ENCODE peak calls at places on chromosomes 13 and 19, in six cellular contexts. A is IMR-90, Z is neuronal stem cell, U is mesenchymal stem cell, J is H1, F is trophoblast cell. P is an unnamed sample.

GRCh38 chr19:50822661-50823208 is 852 bp downstream of the KLK1 start:
- DNase-seq in A (no peak), Z (no peak), U (no peak), J (no peak), F (no peak), P (no peak)

GRCh38 chr19:1524206-1524971 is 512 bp downstream of the PLK5 start:
- DNase-seq in A (no peak), Z (no peak), U (no peak), J (no peak), F (no peak), P (no peak)

GRCh38 chr13:74203576-74203975 is 69.4 kb upstream of the KLF12 start:
- DNase-seq in A (peak), Z (no peak), U (no peak), J (no peak), F (no peak), P (no peak)

GRCh38 chr13:105048685-105049084 is 1486.8 kb downstream of the EFNB2 start:
- DNase-seq in A (no peak), Z (no peak), U (no peak), J (no peak), F (no peak), P (no peak)

GRCh38 chr19:2166741-2167738 is 3.3 kb downstream of the DOT1L start:
- DNase-seq in A (peak), Z (no peak), U (no peak), J (no peak), F (peak), P (peak)

GRCh38 chr13:60139272-60139671 is 24.5 kb downstream of the DIAPH3 start:
- DNase-seq in A (peak), Z (no peak), U (no peak), J (no peak), F (no peak), P (no peak)

GRCh38 chr19:31135841-31136240 is 213.4 kb downstream of the TSHZ3 start:
- DNase-seq in A (peak), Z (no peak), U (peak), J (no peak), F (no peak), P (no peak)

GRCh38 chr19:12833747-12834417 is 497 bp downstream of the RTBDN start:
- DNase-seq in A (no peak), Z (no peak), U (no peak), J (peak), F (no peak), P (peak)

GRCh38 chr13:109700176-109700575 is 86.2 kb downstream of the IRS2 start:
- DNase-seq in A (peak), Z (no peak), U (peak), J (no peak), F (no peak), P (no peak)

GRCh38 chr19:48271531-48272151 is 1.8 kb downstream of the ZNF114 start:
- DNase-seq in A (peak), Z (peak), U (peak), J (peak), F (peak), P (peak)

GRCh38 chr19:39388657-39389056 is 2.2 kb downstream of the PAF1 start:
- DNase-seq in A (no peak), Z (no peak), U (no peak), J (no peak), F (no peak), P (no peak)

GRCh38 chr13:59906413-59907027 is 257.2 kb downstream of the DIAPH3 start:
- DNase-seq in A (peak), Z (no peak), U (peak), J (no peak), F (no peak), P (no peak)

GRCh38 chr19:32550666-32551065 is 30.3 kb upstream of the PDCD5 start:
- DNase-seq in A (no peak), Z (no peak), U (no peak), J (no peak), F (no peak), P (no peak)

GRCh38 chr19:6616011-6616410 is 25.1 kb upstream of the CD70 start:
- DNase-seq in A (no peak), Z (no peak), U (no peak), J (no peak), F (no peak), P (no peak)

GRCh38 chr19:46818812-46819211 is 30.4 kb upstream of the SLC1A5 start:
- DNase-seq in A (peak), Z (no peak), U (no peak), J (peak), F (no peak), P (peak)

GRCh38 chr13:59914556-59914955 is 249.2 kb downstream of the DIAPH3 start:
- DNase-seq in A (peak), Z (no peak), U (no peak), J (no peak), F (no peak), P (no peak)

GRCh38 chr13:111503905-111504695 is 183.7 kb downstream of the TEX29 start:
- DNase-seq in A (no peak), Z (no peak), U (no peak), J (no peak), F (no peak), P (no peak)

GRCh38 chr19:46299004-46299509 is 2.2 kb downstream of the HIF3A start:
- DNase-seq in A (peak), Z (no peak), U (peak), J (no peak), F (no peak), P (no peak)

GRCh38 chr13:72696590-72696989 is 30.8 kb downstream of the MZT1 start:
- DNase-seq in A (peak), Z (no peak), U (peak), J (no peak), F (no peak), P (no peak)

GRCh38 chr13:111550062-111550461 is 229.6 kb downstream of the TEX29 start:
- DNase-seq in A (no peak), Z (no peak), U (no peak), J (no peak), F (no peak), P (no peak)

GRCh38 chr13:112441779-112442310 is 65.7 kb downstream of the SPACA7 start:
- DNase-seq in A (no peak), Z (no peak), U (no peak), J (no peak), F (no peak), P (peak)

GRCh38 chr19:33604651-33605050 is 17.1 kb upstream of the CHST8 start:
- DNase-seq in A (no peak), Z (no peak), U (no peak), J (no peak), F (no peak), P (no peak)

GRCh38 chr13:110280996-110281688 is 25.8 kb downstream of the COL4A1 start:
- DNase-seq in A (no peak), Z (no peak), U (no peak), J (no peak), F (no peak), P (no peak)

GRCh38 chr19:37903096-37903495 is 3.3 kb downstream of the WDR87 start:
- DNase-seq in A (no peak), Z (no peak), U (no peak), J (no peak), F (no peak), P (no peak)

GRCh38 chr13:79659161-79659560 is 178.2 kb downstream of the NDFIP2 start:
- DNase-seq in A (no peak), Z (peak), U (peak), J (no peak), F (no peak), P (no peak)

GRCh38 chr19:1432507-1432887 is 5.7 kb upstream of the RPS15 start:
- DNase-seq in A (no peak), Z (no peak), U (no peak), J (no peak), F (no peak), P (no peak)

GRCh38 chr13:111210945-111211469 is 95.9 kb downstream of the ARHGEF7 start:
- DNase-seq in A (no peak), Z (no peak), U (peak), J (no peak), F (no peak), P (no peak)

GRCh38 chr19:20423381-20424207 is 142.0 kb downstream of the ZNF737 start:
- DNase-seq in A (peak), Z (peak), U (peak), J (peak), F (peak), P (peak)

GRCh38 chr19:11767633-11768133 is 883 bp downstream of the ZNF441 start:
- DNase-seq in A (peak), Z (no peak), U (peak), J (peak), F (peak), P (no peak)

GRCh38 chr13:48233097-48233885 is at the start of gene ITM2B:
- DNase-seq in A (peak), Z (peak), U (peak), J (peak), F (peak), P (peak)

GRCh38 chr19:13012690-13013608 is 17.7 kb downstream of the NFIX start:
- DNase-seq in A (peak), Z (no peak), U (peak), J (no peak), F (peak), P (peak)

GRCh38 chr13:39038569-39038898 is 278 bp downstream of the NHLRC3 start:
- DNase-seq in A (no peak), Z (no peak), U (peak), J (no peak), F (peak), P (no peak)

GRCh38 chr19:29559743-29560142 is 33.9 kb downstream of the VSTM2B start:
- DNase-seq in A (no peak), Z (no peak), U (no peak), J (no peak), F (no peak), P (no peak)

GRCh38 chr19:41325947-41326706 is 16.2 kb downstream of the CCDC97 start:
- DNase-seq in A (peak), Z (no peak), U (peak), J (peak), F (no peak), P (no peak)

GRCh38 chr19:16340654-16341053 is 16.0 kb downstream of the KLF2 start:
- DNase-seq in A (no peak), Z (no peak), U (no peak), J (no peak), F (no peak), P (no peak)

GRCh38 chr19:44905437-44906160 is at the start of gene APOE:
- DNase-seq in A (no peak), Z (peak), U (peak), J (peak), F (no peak), P (peak)

GRCh38 chr13:97319088-97319487 is 97.0 kb downstream of the MBNL2 start:
- DNase-seq in A (peak), Z (no peak), U (peak), J (no peak), F (no peak), P (no peak)

GRCh38 chr13:93430346-93430745 is 203.7 kb downstream of the GPC6 start:
- DNase-seq in A (no peak), Z (no peak), U (no peak), J (no peak), F (no peak), P (no peak)

GRCh38 chr13:36880961-36881360 is 39.1 kb downstream of the SMAD9 start:
- DNase-seq in A (peak), Z (no peak), U (no peak), J (no peak), F (no peak), P (no peak)

GRCh38 chr13:35723061-35723461 is 246.6 kb upstream of the MAB21L1 start:
- DNase-seq in A (peak), Z (no peak), U (no peak), J (no peak), F (no peak), P (no peak)

GRCh38 chr19:18388328-18389094 is 2.6 kb downstream of the GDF15 start:
- DNase-seq in A (no peak), Z (peak), U (peak), J (peak), F (peak), P (peak)

GRCh38 chr19:18387395-18387794 is 1.4 kb downstream of the GDF15 start:
- DNase-seq in A (no peak), Z (no peak), U (peak), J (no peak), F (no peak), P (no peak)

GRCh38 chr19:18385675-18386542 is at the start of gene GDF15:
- DNase-seq in A (peak), Z (no peak), U (peak), J (peak), F (peak), P (peak)

GRCh38 chr19:18385359-18385674 is 641 bp upstream of the GDF15 start:
- DNase-seq in A (no peak), Z (no peak), U (no peak), J (no peak), F (no peak), P (peak)

DNA sequence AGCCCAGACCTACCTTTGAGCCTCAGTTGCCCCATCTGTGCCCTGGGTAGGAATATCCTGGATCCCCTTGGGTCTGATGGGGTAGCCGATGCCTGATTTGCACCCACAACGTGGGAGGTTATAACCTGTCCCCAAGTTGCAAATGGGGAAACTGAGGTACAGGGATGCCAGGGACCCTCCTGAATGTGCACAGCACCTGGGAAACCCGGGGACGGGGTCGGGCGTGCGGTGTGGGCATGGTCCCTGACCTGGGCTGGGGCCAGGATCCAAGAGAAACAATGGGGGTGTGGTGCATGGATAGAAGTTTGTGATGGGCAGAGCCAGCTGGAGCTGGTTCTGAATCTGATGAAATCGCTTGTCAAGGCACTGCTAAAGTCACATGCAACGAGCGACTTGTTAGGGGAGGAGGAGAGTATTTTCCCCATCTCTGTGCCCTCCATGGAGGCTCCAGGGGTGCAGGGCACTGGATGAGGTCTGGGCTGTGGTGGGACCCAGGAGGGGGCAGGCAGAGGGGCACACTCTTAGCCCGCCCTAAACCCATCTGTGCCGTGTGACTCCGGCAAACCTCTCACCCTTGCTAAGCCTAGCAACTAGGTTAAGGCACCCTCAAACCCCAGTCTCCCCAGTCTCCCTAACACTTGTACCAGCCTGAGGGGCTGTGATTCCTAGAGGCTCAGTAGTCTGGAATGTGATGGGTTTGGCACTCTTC is 739 bp downstream of the GDF15 start:
- DNase-seq in A (peak), Z (no peak), U (peak), J (no peak), F (no peak), P (no peak)
- H3K27ac ChIP-seq in A (peak), Z (no peak), U (peak), J (no peak), F (no peak), P (no peak)

DNA sequence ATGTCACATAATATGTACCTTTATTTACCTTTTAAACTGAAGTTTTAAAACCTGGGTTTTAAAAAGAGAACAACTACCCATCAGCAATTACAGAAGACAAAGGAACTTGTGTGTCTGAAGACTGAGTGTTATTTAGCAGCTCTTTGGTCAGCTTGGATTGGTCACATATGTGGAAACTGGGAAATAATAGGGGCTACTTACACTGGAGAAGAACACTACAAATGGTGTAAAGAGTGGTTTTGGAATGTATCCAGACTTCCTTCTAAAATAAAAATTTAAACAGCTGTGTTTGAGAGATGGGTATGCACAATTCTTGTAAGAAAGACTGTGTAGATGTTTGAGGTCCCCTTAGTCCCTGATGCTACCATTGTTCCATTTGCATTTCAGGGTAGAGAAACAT is 13.3 kb downstream of the TNFRSF19 start:
- DNase-seq in A (no peak), Z (no peak), U (no peak), J (no peak), F (no peak), P (no peak)
- H3K14ac ChIP-seq in A (no peak), Z (no peak), U (no peak), J (no peak), F (no peak), P (no peak)

GRCh38 chr19:3987619-3988371 is 2.5 kb upstream of the EEF2 start:
- DNase-seq in A (peak), Z (peak), U (peak), J (peak), F (peak), P (peak)
- H3K27ac ChIP-seq in A (no peak), Z (no peak), U (no peak), J (no peak), F (no peak), P (no peak)

DNA sequence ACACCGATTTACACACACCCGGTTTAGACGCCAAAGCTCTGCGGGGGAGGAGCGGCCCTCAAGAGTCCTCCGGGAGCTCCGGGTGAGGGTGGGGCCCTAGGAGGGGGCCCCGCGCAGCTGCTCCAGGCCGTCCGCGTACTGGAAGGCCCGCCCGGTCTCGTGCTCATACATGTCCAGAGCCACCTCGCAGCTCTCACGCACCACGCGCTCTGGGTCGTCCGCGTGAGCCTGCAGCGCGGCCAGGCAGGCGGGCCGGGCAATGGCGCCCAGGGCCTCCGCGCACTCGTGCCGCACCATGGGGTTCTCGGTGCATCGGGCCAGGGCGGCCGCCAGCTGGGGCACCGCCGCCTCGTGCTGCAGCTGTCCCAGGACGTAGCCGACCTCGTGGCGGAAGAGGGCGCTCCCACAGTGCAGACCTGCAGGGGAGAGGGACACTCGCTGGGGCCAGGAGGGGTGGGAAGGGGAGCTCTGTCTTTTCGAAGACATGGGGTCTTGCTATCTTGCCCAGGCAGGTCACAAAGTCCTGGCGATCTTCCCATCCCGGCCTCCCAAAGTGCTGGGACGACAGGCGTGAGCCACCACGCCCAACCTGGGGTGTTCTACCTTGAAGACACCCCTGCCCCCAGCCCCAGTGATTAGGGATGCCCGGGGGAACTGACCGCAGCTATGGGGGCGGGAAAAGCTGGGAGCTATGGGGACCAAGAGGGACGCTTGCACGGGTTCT is 8.3 kb upstream of the SMIM44 start:
- DNase-seq in A (no peak), Z (no peak), U (no peak), J (no peak), F (no peak), P (no peak)
- H3K14ac ChIP-seq in A (no peak), Z (no peak), U (no peak), J (no peak), F (no peak), P (no peak)

GRCh38 chr13:77861716-77862115 is 56.9 kb downstream of the EDNRB start:
- DNase-seq in A (no peak), Z (no peak), U (peak), J (no peak), F (no peak), P (no peak)

GRCh38 chr13:77863037-77863630 is 55.5 kb downstream of the EDNRB start:
- DNase-seq in A (no peak), Z (no peak), U (peak), J (no peak), F (no peak), P (no peak)

GRCh38 chr13:77860621-77861020 is 58.0 kb downstream of the EDNRB start:
- DNase-seq in A (peak), Z (no peak), U (peak), J (no peak), F (no peak), P (no peak)

GRCh38 chr13:77857810-77858209 is 60.8 kb downstream of the EDNRB start:
- DNase-seq in A (peak), Z (no peak), U (peak), J (no peak), F (no peak), P (no peak)

GRCh38 chr13:77859450-77859849 is 59.2 kb downstream of the EDNRB start:
- DNase-seq in A (peak), Z (no peak), U (peak), J (no peak), F (peak), P (no peak)
- H3K27ac ChIP-seq in A (peak), Z (no peak), U (no peak), J (no peak), F (no peak), P (no peak)

DNA sequence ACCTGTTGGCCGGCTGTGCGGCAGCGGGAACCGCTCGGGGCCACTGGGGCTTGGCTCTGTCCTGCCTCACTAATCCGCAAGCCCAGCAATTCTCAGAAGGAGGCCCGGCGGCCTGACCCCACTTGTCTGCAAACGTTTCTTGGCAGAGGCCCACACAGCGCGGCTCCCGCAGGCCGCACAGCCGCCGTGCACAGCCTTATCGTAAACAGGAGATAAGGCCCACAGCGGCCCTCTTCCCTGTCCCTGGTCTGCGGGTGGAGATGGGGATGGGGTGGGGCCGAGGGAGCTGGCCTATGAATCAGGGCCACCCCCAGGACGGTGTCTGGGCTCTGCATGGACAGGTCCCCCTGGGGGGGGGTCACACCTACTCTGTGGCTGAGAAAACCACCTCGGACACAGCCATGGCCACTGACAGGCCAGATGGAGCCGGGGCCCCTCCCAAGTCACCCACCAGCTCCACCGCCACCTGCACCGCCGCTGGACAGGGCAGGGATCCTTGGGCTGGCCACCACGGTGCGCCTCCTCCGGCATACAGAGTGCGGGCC is 47.8 kb downstream of the COMP start:
- DNase-seq in A (peak), Z (no peak), U (peak), J (no peak), F (peak), P (peak)
- H3K14ac ChIP-seq in A (no peak), Z (no peak), U (no peak), J (no peak), F (no peak), P (no peak)

P was measured in H9.